ENCODE peak calls at places on chromosomes 5 and 9, in eight cellular contexts. K, L, Z, S, V, Q, T and E are unnamed samples.

GRCh38 chr9:137967280-137967943 is 89.8 kb downstream of the CACNA1B start:
- DNase-seq in V (no peak), K (no peak), Q (no peak), T (no peak), L (no peak), Z (no peak), S (no peak), E (peak)

GRCh38 chr5:31397926-31398557 is 133.9 kb downstream of the DROSHA start:
- DNase-seq in Z (no peak), L (no peak), V (no peak), S (no peak), T (no peak), Q (peak), K (no peak), E (no peak)

GRCh38 chr5:1793301-1793740 is 6.3 kb downstream of the MRPL36 start:
- DNase-seq in L (no peak), K (peak), T (no peak), Q (peak), S (peak), Z (no peak), V (no peak), E (no peak)

GRCh38 chr5:151047814-151048425 is 27.5 kb downstream of the GPX3 start:
- DNase-seq in S (no peak), L (no peak), Q (peak), T (no peak), V (peak), K (no peak), Z (no peak), E (no peak)

GRCh38 chr5:132943362-132944022 is 19.9 kb downstream of the AFF4 start:
- DNase-seq in Z (no peak), K (no peak), Q (no peak), L (no peak), T (no peak), V (no peak), S (no peak), E (no peak)

GRCh38 chr9:107480386-107480789 is 9.2 kb downstream of the KLF4 start:
- DNase-seq in T (no peak), V (peak), K (peak), L (peak), Q (peak), S (peak), Z (peak), E (peak)

GRCh38 chr5:43638556-43638955 is 35.6 kb downstream of the NNT start:
- DNase-seq in V (no peak), L (no peak), Z (no peak), T (no peak), Q (no peak), S (peak), K (no peak), E (no peak)

GRCh38 chr5:2307631-2308030 is 424.9 kb upstream of the IRX4 start:
- DNase-seq in K (no peak), L (no peak), V (no peak), T (no peak), S (no peak), Q (no peak), Z (no peak), E (no peak)

GRCh38 chr5:6019612-6020011 is 358.7 kb downstream of the MED10 start:
- DNase-seq in L (no peak), S (no peak), T (no peak), K (no peak), V (no peak), Q (no peak), Z (no peak), E (no peak)